ENCODE peak calls at places on chromosomes 4 and X, in seven cellular contexts. One of them, this sample, is unnamed.

GRCh38 chrX:63400340-63400739 is 49.2 kb upstream of the SPIN4 start:
- DNase-seq in memory B cell: no peak
- DNase-seq in gastrocnemius medialis: no peak
- DNase-seq in mucosa of descending colon: no peak
- DNase-seq in mesenteric fat pad: no peak
- DNase-seq in NCI-H146: no peak
- DNase-seq in Caki2: no peak
- DNase-seq in this sample: no peak

GRCh38 chr4:52098618-52099017 is 47.5 kb downstream of the SPATA18 start:
- DNase-seq in memory B cell: no peak
- DNase-seq in gastrocnemius medialis: no peak
- DNase-seq in mucosa of descending colon: no peak
- DNase-seq in mesenteric fat pad: no peak
- DNase-seq in NCI-H146: no peak
- DNase-seq in Caki2: no peak
- DNase-seq in this sample: no peak

GRCh38 chr4:147727476-147728028 is 4.3 kb upstream of the ARHGAP10 start:
- DNase-seq in memory B cell: no peak
- DNase-seq in gastrocnemius medialis: no peak
- DNase-seq in mucosa of descending colon: no peak
- DNase-seq in mesenteric fat pad: no peak
- DNase-seq in NCI-H146: no peak
- DNase-seq in Caki2: no peak
- DNase-seq in this sample: no peak

GRCh38 chr4:132614682-132615081 is 534.4 kb upstream of the PCDH10 start:
- DNase-seq in memory B cell: no peak
- DNase-seq in gastrocnemius medialis: no peak
- DNase-seq in mucosa of descending colon: no peak
- DNase-seq in mesenteric fat pad: no peak
- DNase-seq in NCI-H146: no peak
- DNase-seq in Caki2: no peak
- DNase-seq in this sample: no peak

GRCh38 chr4:121484633-121485032 is 103.8 kb upstream of the QRFPR start:
- DNase-seq in memory B cell: no peak
- DNase-seq in gastrocnemius medialis: no peak
- DNase-seq in mucosa of descending colon: peak; percentile 46
- DNase-seq in mesenteric fat pad: no peak
- DNase-seq in NCI-H146: peak; percentile 32
- DNase-seq in Caki2: peak; percentile 23
- DNase-seq in this sample: peak; percentile 55

GRCh38 chr4:122823476-122823875 is 3.2 kb upstream of the FGF2 start:
- DNase-seq in memory B cell: no peak
- DNase-seq in gastrocnemius medialis: no peak
- DNase-seq in mucosa of descending colon: no peak
- DNase-seq in mesenteric fat pad: no peak
- DNase-seq in NCI-H146: no peak
- DNase-seq in Caki2: no peak
- DNase-seq in this sample: no peak

GRCh38 chr4:75633846-75634245 is 3.5 kb upstream of the CDKL2 start:
- DNase-seq in memory B cell: no peak
- DNase-seq in gastrocnemius medialis: no peak
- DNase-seq in mucosa of descending colon: no peak
- DNase-seq in mesenteric fat pad: no peak
- DNase-seq in NCI-H146: no peak
- DNase-seq in Caki2: peak; percentile 12
- DNase-seq in this sample: no peak

GRCh38 chrX:140362861-140363260 is 142.0 kb downstream of the SOX3 start:
- DNase-seq in memory B cell: no peak
- DNase-seq in gastrocnemius medialis: no peak
- DNase-seq in mucosa of descending colon: no peak
- DNase-seq in mesenteric fat pad: no peak
- DNase-seq in NCI-H146: no peak
- DNase-seq in Caki2: no peak
- DNase-seq in this sample: no peak

GRCh38 chrX:116436358-116436816 is at the start of gene SLC6A14:
- DNase-seq in memory B cell: no peak
- DNase-seq in gastrocnemius medialis: no peak
- DNase-seq in mucosa of descending colon: peak; percentile 19
- DNase-seq in mesenteric fat pad: no peak
- DNase-seq in NCI-H146: peak; percentile 88
- DNase-seq in Caki2: no peak
- DNase-seq in this sample: no peak

GRCh38 chr4:153409924-153410501 is 56.1 kb upstream of the TMEM131L start:
- DNase-seq in memory B cell: no peak
- DNase-seq in gastrocnemius medialis: no peak
- DNase-seq in mucosa of descending colon: no peak
- DNase-seq in mesenteric fat pad: no peak
- DNase-seq in NCI-H146: no peak
- DNase-seq in Caki2: no peak
- DNase-seq in this sample: no peak

GRCh38 chr4:8267077-8267476 is 2.5 kb upstream of the HTRA3 start:
- DNase-seq in memory B cell: peak; percentile 9
- DNase-seq in gastrocnemius medialis: peak; percentile 60
- DNase-seq in mucosa of descending colon: peak; percentile 79
- DNase-seq in mesenteric fat pad: no peak
- DNase-seq in NCI-H146: peak; percentile 42
- DNase-seq in Caki2: no peak
- DNase-seq in this sample: peak; percentile 93

GRCh38 chr4:108170729-108171540 is 2.2 kb upstream of the LEF1 start:
- DNase-seq in memory B cell: no peak
- DNase-seq in gastrocnemius medialis: no peak
- DNase-seq in mucosa of descending colon: no peak
- DNase-seq in mesenteric fat pad: no peak
- DNase-seq in NCI-H146: no peak
- DNase-seq in Caki2: peak; percentile 6
- DNase-seq in this sample: no peak

GRCh38 chr4:159003420-159004253 is 99.2 kb upstream of the RAPGEF2 start:
- DNase-seq in memory B cell: no peak
- DNase-seq in gastrocnemius medialis: no peak
- DNase-seq in mucosa of descending colon: no peak
- DNase-seq in mesenteric fat pad: no peak
- DNase-seq in NCI-H146: peak; percentile 61
- DNase-seq in Caki2: no peak
- DNase-seq in this sample: no peak

GRCh38 chr4:37628977-37629609 is 57.1 kb downstream of the RELL1 start:
- DNase-seq in memory B cell: no peak
- DNase-seq in gastrocnemius medialis: peak; percentile 96
- DNase-seq in mucosa of descending colon: peak; percentile 21
- DNase-seq in mesenteric fat pad: no peak
- DNase-seq in NCI-H146: no peak
- DNase-seq in Caki2: peak; percentile 48
- DNase-seq in this sample: no peak

GRCh38 chrX:9390121-9390520 is 74.7 kb upstream of the TBL1X start:
- DNase-seq in memory B cell: no peak
- DNase-seq in gastrocnemius medialis: no peak
- DNase-seq in mucosa of descending colon: no peak
- DNase-seq in mesenteric fat pad: no peak
- DNase-seq in NCI-H146: no peak
- DNase-seq in Caki2: no peak
- DNase-seq in this sample: no peak

GRCh38 chrX:130079824-130080406 is 30.4 kb downstream of the ELF4 start:
- DNase-seq in memory B cell: peak; percentile 42
- DNase-seq in gastrocnemius medialis: peak; percentile 44
- DNase-seq in mucosa of descending colon: peak; percentile 71
- DNase-seq in mesenteric fat pad: no peak
- DNase-seq in NCI-H146: peak; percentile 52
- DNase-seq in Caki2: peak; percentile 41
- DNase-seq in this sample: no peak

GRCh38 chr4:4425119-4425690 is 38.3 kb downstream of the NSG1 start:
- DNase-seq in memory B cell: no peak
- DNase-seq in gastrocnemius medialis: no peak
- DNase-seq in mucosa of descending colon: no peak
- DNase-seq in mesenteric fat pad: peak; percentile 9
- DNase-seq in NCI-H146: no peak
- DNase-seq in Caki2: no peak
- DNase-seq in this sample: no peak